ENCODE peak calls at places on chromosomes 1 and 21, in six cellular contexts. B, L, G, N, F and M are unnamed samples. For H3K9me3 and H3K27me3, the result is how much of the 10 kb centered on the place peaks cover.

GRCh38 chr1:22414244-22414751 is 37.4 kb upstream of the ZBTB40 start:
- DNase-seq in F (peak), N (no peak), G (peak), B (peak), L (no peak), M (no peak)

GRCh38 chr1:202852163-202852904 is 36.6 kb downstream of the RABIF start:
- DNase-seq in N (no peak), B (peak), G (peak), F (peak), L (no peak), M (no peak)

GRCh38 chr1:10704383-10704882 is 92.0 kb downstream of the CASZ1 start:
- DNase-seq in N (no peak), G (peak), B (no peak), F (no peak), L (no peak), M (no peak)

GRCh38 chr1:206890125-206890637 is 7.1 kb upstream of the IL24 start:
- DNase-seq in L (no peak), B (peak), N (no peak), F (no peak), G (no peak), M (no peak)

GRCh38 chr1:147612366-147612765 is 58.0 kb downstream of the ACP6 start:
- DNase-seq in B (no peak), L (no peak), G (no peak), N (no peak), F (no peak), M (no peak)

GRCh38 chr1:98292994-98293393 is 368.5 kb upstream of the SNX7 start:
- DNase-seq in L (no peak), G (no peak), B (no peak), F (no peak), N (no peak), M (no peak)

GRCh38 chr1:91555821-91556531 is 55.3 kb downstream of the CDC7 start:
- DNase-seq in G (no peak), N (no peak), F (no peak), B (peak), L (no peak), M (no peak)

GRCh38 chr1:107299521-107299920 is 158.7 kb downstream of the NTNG1 start:
- DNase-seq in L (no peak), G (no peak), N (no peak), B (no peak), F (no peak), M (no peak)

GRCh38 chr1:75034376-75034775 is 99.8 kb upstream of the LHX8 start:
- DNase-seq in B (no peak), G (no peak), L (no peak), F (no peak), N (no peak), M (no peak)

GRCh38 chr1:43521716-43522115 is 9.0 kb upstream of the PTPRF start:
- DNase-seq in F (no peak), G (no peak), N (no peak), B (no peak), L (no peak), M (no peak)

GRCh38 chr1:119885903-119886783 is 10.2 kb downstream of the ADAM30 start:
- DNase-seq in F (peak), G (peak), L (peak), N (peak), B (peak), M (peak)

GRCh38 chr1:237124856-237125462 is 83.0 kb downstream of the RYR2 start:
- DNase-seq in G (no peak), F (no peak), L (no peak), B (no peak), N (no peak), M (no peak)

GRCh38 chr1:162985816-162986215 is 83.3 kb upstream of the RGS4 start:
- DNase-seq in G (no peak), L (no peak), F (no peak), N (no peak), B (peak), M (no peak)

GRCh38 chr1:64675718-64676345 is 69.0 kb upstream of the RAVER2 start:
- DNase-seq in G (no peak), F (no peak), N (no peak), L (no peak), B (peak), M (no peak)

GRCh38 chr1:180094705-180095280 is 59.9 kb upstream of the QSOX1 start:
- DNase-seq in N (no peak), B (peak), G (no peak), F (no peak), L (no peak), M (no peak)

GRCh38 chr1:201476670-201477344 is 7.8 kb upstream of the PHLDA3 start:
- DNase-seq in N (no peak), G (no peak), B (no peak), L (peak), F (no peak), M (no peak)

GRCh38 chr1:95041491-95042165 is 31.1 kb downstream of the ALG14 start:
- DNase-seq in B (peak), L (peak), N (peak), G (peak), F (peak), M (peak)

GRCh38 chr1:108072294-108072693 is 107.3 kb upstream of the VAV3 start:
- DNase-seq in L (no peak), B (no peak), F (no peak), G (no peak), N (no peak), M (no peak)

GRCh38 chr1:50701706-50702317 is 258.3 kb downstream of the FAF1 start:
- DNase-seq in B (no peak), L (no peak), G (no peak), N (no peak), F (no peak), M (no peak)

GRCh38 chr1:156402621-156403020 is 33.6 kb downstream of the RHBG start:
- DNase-seq in G (no peak), B (no peak), F (no peak), N (no peak), L (no peak), M (no peak)

GRCh38 chr1:227890451-227891222 is 57.1 kb downstream of the WNT9A start:
- DNase-seq in F (no peak), N (no peak), L (no peak), G (peak), B (no peak), M (no peak)

GRCh38 chr21:41589620-41590175 is 81.7 kb upstream of the TMPRSS2 start:
- DNase-seq in G (peak), B (no peak), L (no peak), F (no peak), N (no peak), M (no peak)

GRCh38 chr1:107939256-107939655 is 25.7 kb downstream of the VAV3 start:
- DNase-seq in F (no peak), B (no peak), G (no peak), N (no peak), L (no peak), M (no peak)

GRCh38 chr1:31760901-31761470 is 3.2 kb downstream of the ADGRB2 start:
- DNase-seq in B (peak), N (no peak), L (peak), F (peak), G (peak), M (no peak)

GRCh38 chr21:45164124-45164511 is 89.7 kb downstream of the ADARB1 start:
- DNase-seq in B (peak), G (no peak), N (no peak), L (no peak), F (no peak), M (peak)

GRCh38 chr1:50750021-50750619 is 209.9 kb downstream of the FAF1 start:
- DNase-seq in B (peak), L (no peak), N (peak), G (no peak), F (no peak), M (no peak)

GRCh38 chr1:108925920-108926319 is 37.4 kb downstream of the CLCC1 start:
- DNase-seq in N (no peak), G (no peak), L (no peak), F (no peak), B (no peak), M (no peak)

GRCh38 chr21:28482657-28483056 is 510.0 kb downstream of the LTN1 start:
- DNase-seq in F (no peak), G (no peak), L (no peak), N (no peak), B (no peak), M (no peak)

GRCh38 chr1:152906023-152906565 is 2.3 kb upstream of the IVL start:
- DNase-seq in N (no peak), L (no peak), B (peak), F (no peak), G (no peak), M (no peak)
- H3K9me3 ChIP-seq in N (under half), L (under half), B (under half), F (under half), G (under half), M (under half)

GRCh38 chr21:33069645-33069993 is 322 bp upstream of the OLIG1 start:
- DNase-seq in N (no peak), B (no peak), G (no peak), L (no peak), F (no peak), M (no peak)
- H3K27me3 ChIP-seq in N (under half), B (half or more), G (half or more), L (under half), F (half or more), M (half or more)

GRCh38 chr1:9573723-9574122 is 15.0 kb upstream of the TMEM201 start:
- DNase-seq in L (no peak), G (no peak), F (no peak), B (peak), N (no peak), M (no peak)

GRCh38 chr1:9576903-9577302 is 11.8 kb upstream of the TMEM201 start:
- DNase-seq in F (no peak), L (no peak), N (no peak), B (no peak), G (no peak), M (no peak)

GRCh38 chr1:9580942-9581341 is 7.8 kb upstream of the TMEM201 start:
- DNase-seq in F (no peak), G (no peak), B (no peak), N (no peak), L (no peak), M (peak)

GRCh38 chr1:9577423-9577822 is 11.3 kb upstream of the TMEM201 start:
- DNase-seq in N (no peak), B (no peak), G (no peak), F (no peak), L (no peak), M (peak)
- TF ChIP-seq POLR2A in N (no peak), B (no peak), G (no peak), F (no peak), L (no peak), M (no peak)

DNA sequence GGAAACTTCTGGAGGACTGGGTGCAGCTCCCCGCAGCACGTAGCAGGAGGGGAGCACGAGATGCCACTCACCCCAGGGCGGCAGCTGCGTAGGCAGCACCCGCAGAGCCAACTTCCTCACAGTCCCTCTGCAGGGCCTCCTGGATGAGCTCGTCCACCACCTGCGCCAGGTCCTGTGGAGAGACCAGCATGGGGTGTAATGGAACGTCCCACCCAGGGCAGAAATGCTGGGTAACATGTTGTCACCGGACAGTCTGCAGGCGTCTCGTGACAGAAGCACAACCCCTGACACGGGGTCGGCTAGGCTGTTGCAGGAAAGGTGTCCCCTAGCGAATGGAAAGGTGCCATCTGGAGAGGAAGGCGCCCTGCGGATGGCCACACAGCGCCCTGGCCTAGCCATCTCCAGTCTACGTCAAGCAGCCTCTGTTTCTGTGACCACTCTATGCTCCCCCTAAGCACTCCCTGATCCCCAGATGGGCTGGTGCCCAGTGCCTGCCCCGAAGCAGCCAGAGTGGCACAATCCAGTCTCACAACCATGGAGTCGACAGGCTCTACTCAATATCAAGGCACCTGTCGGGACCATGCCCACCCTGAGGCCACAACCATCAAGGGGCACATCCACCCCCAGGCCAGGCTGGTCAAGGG is 21.2 kb downstream of the MCM3AP start:
- DNase-seq in N (no peak), F (no peak), B (no peak), L (no peak), G (no peak), M (no peak)
- H3K9me3 ChIP-seq in N (under half), F (under half), B (under half), L (under half), G (under half), M (under half)

DNA sequence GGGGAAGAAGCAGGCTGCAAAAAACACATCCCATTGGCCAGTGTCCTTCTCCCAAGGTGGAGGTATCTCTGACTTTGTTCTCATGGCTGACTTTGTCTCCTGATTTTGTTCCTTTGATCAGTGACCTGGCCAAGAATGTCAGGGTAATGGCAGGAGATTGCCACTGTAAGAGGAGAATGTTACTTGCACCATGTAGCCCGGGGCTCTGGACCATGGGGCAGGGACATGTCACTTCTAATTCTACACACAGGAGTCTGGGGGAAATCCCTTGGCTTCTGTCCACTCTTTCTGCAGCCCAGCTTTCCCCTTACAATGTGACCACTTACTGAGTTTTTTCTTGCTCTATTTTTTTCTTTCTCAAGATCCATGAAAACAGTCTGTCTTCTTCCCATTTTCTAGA is 87.7 kb upstream of the LRRN2 start:
- DNase-seq in B (no peak), N (no peak), F (no peak), L (no peak), G (no peak), M (no peak)
- H3K27me3 ChIP-seq in B (under half), N (under half), F (under half), L (under half), G (half or more), M (under half)

GRCh38 chr1:89609339-89609725 is 23.6 kb upstream of the LRRC8C start:
- DNase-seq in F (no peak), L (no peak), N (no peak), G (no peak), B (no peak), M (no peak)

GRCh38 chr1:89611721-89612120 is 21.2 kb upstream of the LRRC8C start:
- DNase-seq in F (no peak), G (no peak), B (no peak), L (no peak), N (no peak), M (no peak)

GRCh38 chr1:89608627-89609338 is 24.1 kb upstream of the LRRC8C start:
- DNase-seq in B (no peak), N (no peak), F (peak), L (no peak), G (no peak), M (no peak)

GRCh38 chr1:89609781-89610456 is 23.0 kb upstream of the LRRC8C start:
- DNase-seq in F (no peak), L (no peak), N (no peak), B (no peak), G (no peak), M (no peak)

GRCh38 chr1:89610457-89610991 is 22.4 kb upstream of the LRRC8C start:
- DNase-seq in B (no peak), L (no peak), N (no peak), G (no peak), F (no peak), M (no peak)
- TF ChIP-seq POLR2A in B (no peak), L (no peak), N (no peak), G (no peak), F (no peak), M (no peak)

DNA sequence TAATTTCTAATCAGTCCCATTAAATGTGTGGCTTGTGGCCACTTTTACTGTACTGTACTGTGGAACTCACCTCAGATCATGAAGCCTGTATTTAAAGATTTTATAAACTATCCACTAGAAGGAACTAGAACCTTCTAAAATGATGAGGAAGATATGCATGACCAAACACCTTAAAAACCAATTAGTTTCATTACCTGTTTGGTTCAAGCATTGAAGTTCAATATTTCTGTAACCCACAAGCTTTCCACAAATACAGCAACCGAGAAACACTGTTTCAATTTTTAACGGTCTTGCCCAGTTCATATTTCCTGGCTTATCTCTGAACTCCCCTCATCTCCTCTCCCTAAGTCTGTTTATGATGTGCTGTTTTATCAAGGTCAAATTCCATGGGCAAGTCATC is 264.3 kb upstream of the PLD5 start:
- DNase-seq in B (no peak), N (no peak), G (no peak), F (no peak), L (no peak), M (no peak)
- H3K9me3 ChIP-seq in B (under half), N (under half), G (under half), F (under half), L (under half), M (under half)

DNA sequence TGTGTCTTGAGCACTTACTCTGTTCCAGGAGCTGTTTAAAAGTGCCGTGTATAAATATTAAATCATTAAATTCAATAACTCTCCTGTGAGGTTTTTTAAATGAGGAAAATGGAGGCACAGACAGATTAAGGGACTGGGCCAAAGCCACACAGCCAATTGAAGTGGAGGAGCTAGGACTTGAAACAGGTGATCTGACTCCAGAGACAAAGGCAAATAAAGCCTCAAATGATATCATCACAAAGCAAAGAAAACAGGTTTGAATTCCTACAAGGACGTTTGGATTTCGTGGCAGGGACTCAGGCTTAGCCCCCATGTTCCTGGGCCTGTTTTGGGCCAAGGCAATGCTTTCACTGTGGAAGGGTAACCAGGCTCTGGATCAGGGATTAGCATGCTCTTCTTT is 45.2 kb upstream of the DMBX1 start:
- DNase-seq in F (no peak), N (no peak), B (no peak), G (no peak), L (no peak), M (no peak)
- H3K27me3 ChIP-seq in F (under half), N (under half), B (half or more), G (under half), L (under half), M (under half)

DNA sequence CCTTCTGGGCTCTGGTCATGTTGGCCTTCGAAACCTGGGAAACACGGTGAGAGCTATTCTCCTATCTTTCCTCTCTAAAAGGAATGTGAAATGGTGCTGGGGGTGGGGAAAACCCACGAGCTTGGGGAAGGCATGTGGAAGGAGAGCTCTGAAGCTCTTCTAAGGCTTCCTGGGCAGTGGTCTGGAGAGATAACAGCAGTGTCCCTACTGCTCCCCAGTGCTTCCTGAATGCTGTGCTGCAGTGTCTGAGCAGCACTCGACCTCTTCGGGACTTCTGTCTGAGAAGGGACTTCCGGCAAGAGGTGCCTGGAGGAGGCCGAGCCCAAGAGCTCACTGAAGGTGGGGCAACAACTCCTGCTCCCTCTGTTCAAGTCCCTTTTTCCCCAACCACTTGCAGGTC is 2.8 kb downstream of the USP21 start:
- DNase-seq in N (no peak), G (no peak), B (no peak), L (no peak), F (no peak), M (no peak)
- TF ChIP-seq POLR2A in N (no peak), G (no peak), B (no peak), L (no peak), F (no peak), M (no peak)

GRCh38 chr1:115867216-115867615 is 26.3 kb upstream of the NHLH2 start:
- DNase-seq in N (no peak), B (no peak), L (no peak), F (no peak), G (no peak), M (no peak)
- H3K9me3 ChIP-seq in N (under half), B (under half), L (under half), F (under half), G (under half), M (under half)